ENCODE peak calls at places on chromosomes 1 and 21, in ten cellular contexts. T, K, M, B, J, N, E, A, P and O are unnamed samples.

GRCh38 chr21:14751602-14752001 is 205.5 kb upstream of the SAMSN1 start:
- DNase-seq in K (no peak), N (no peak), P (no peak), A (no peak), J (no peak), E (no peak), M (no peak), B (no peak), T (no peak), O (no peak)

GRCh38 chr1:187794561-187794960 is 965.8 kb downstream of the PLA2G4A start:
- DNase-seq in A (no peak), T (no peak), J (no peak), B (no peak), P (no peak), M (no peak), E (no peak), K (no peak), N (no peak), O (no peak)

GRCh38 chr1:214455971-214456867 is 95.2 kb downstream of the PTPN14 start:
- DNase-seq in N (no peak), T (no peak), M (no peak), B (no peak), J (no peak), A (no peak), K (no peak), E (no peak), P (no peak), O (no peak)

GRCh38 chr1:27402349-27402754 is 9.9 kb downstream of the GPR3 start:
- DNase-seq in K (no peak), E (peak), J (peak), P (no peak), T (no peak), M (no peak), A (no peak), B (peak), N (peak), O (peak)

GRCh38 chr1:201016943-201017827 is 6.3 kb downstream of the KIF21B start:
- DNase-seq in P (peak), K (no peak), M (peak), B (no peak), A (no peak), E (peak), J (no peak), N (no peak), T (peak), O (no peak)

GRCh38 chr1:115314765-115315164 is 23.3 kb downstream of the NGF start:
- DNase-seq in E (peak), T (no peak), A (no peak), K (no peak), P (no peak), J (no peak), B (peak), N (no peak), M (no peak), O (no peak)

GRCh38 chr21:43311303-43311817 is 115.6 kb downstream of the SIK1 start:
- DNase-seq in M (no peak), A (no peak), K (no peak), T (no peak), P (no peak), J (no peak), N (peak), B (no peak), E (no peak), O (no peak)

GRCh38 chr1:2091611-2092604 is 41.7 kb downstream of the PRKCZ start:
- DNase-seq in J (no peak), B (no peak), T (peak), E (peak), N (no peak), P (no peak), M (peak), A (peak), K (peak), O (peak)

GRCh38 chr1:60425528-60425927 is 352.0 kb upstream of the C1orf87 start:
- DNase-seq in K (no peak), B (no peak), P (peak), M (no peak), A (no peak), T (no peak), N (peak), J (no peak), E (peak), O (no peak)

GRCh38 chr1:2824999-2825398 is 23.5 kb upstream of the TTC34 start:
- DNase-seq in N (no peak), E (no peak), M (no peak), P (no peak), A (no peak), K (no peak), T (no peak), B (no peak), J (no peak), O (no peak)

GRCh38 chr1:215181518-215181917 is 99.0 kb downstream of the KCNK2 start:
- DNase-seq in N (no peak), M (no peak), P (no peak), E (no peak), J (no peak), B (no peak), A (no peak), K (no peak), T (no peak), O (no peak)

GRCh38 chr21:37642493-37642892 is 273.8 kb downstream of the KCNJ6 start:
- DNase-seq in K (no peak), J (no peak), P (no peak), M (no peak), N (peak), T (no peak), E (peak), B (no peak), A (peak), O (no peak)

GRCh38 chr1:192575499-192576189 is at the start of gene RGS1:
- DNase-seq in B (no peak), P (peak), K (no peak), E (no peak), A (peak), J (no peak), T (no peak), N (no peak), M (peak), O (peak)

GRCh38 chr1:32307313-32307712 is 15.4 kb downstream of the HDAC1 start:
- DNase-seq in E (no peak), J (no peak), B (no peak), K (no peak), T (no peak), N (no peak), P (no peak), A (no peak), M (no peak), O (no peak)

GRCh38 chr1:21762022-21762404 is 20.9 kb downstream of the USP48 start:
- DNase-seq in B (no peak), T (no peak), M (peak), E (no peak), J (no peak), P (no peak), K (no peak), A (no peak), N (no peak), O (no peak)

GRCh38 chr1:99737016-99737415 is 29.4 kb downstream of the FRRS1 start:
- DNase-seq in P (no peak), K (no peak), A (no peak), J (no peak), T (peak), B (no peak), M (no peak), E (peak), N (peak), O (no peak)

GRCh38 chr1:243713470-243714186 is 136.4 kb downstream of the AKT3 start:
- DNase-seq in A (no peak), N (peak), J (no peak), K (peak), M (no peak), T (peak), E (peak), P (no peak), B (no peak), O (no peak)